ENCODE peak calls at places on chromosome X, in six cellular contexts. L is neuronal stem cell, W is trophoblast cell, M is IMR-90, P is mesenchymal stem cell, O is H1. Y is an unnamed sample.

GRCh38 chrX:23825675-23826074 is 42.7 kb downstream of the SAT1 start:
- DNase-seq in L (no peak), W (no peak), M (no peak), P (no peak), O (no peak), Y (no peak)

GRCh38 chrX:18973527-18974192 is 10.3 kb downstream of the PHKA2 start:
- DNase-seq in L (no peak), W (no peak), M (no peak), P (no peak), O (no peak), Y (no peak)

GRCh38 chrX:69618803-69619202 is 2.9 kb downstream of the EDA start:
- DNase-seq in L (no peak), W (peak; percentile 44), M (peak; percentile 2), P (peak; percentile 3), O (no peak), Y (no peak)

GRCh38 chrX:50161143-50161542 is 39.7 kb downstream of the AKAP4 start:
- DNase-seq in L (no peak), W (no peak), M (peak; percentile 4), P (peak; percentile 58), O (no peak), Y (no peak)

GRCh38 chrX:22088326-22088725 is 56.2 kb downstream of the PHEX start:
- DNase-seq in L (no peak), W (no peak), M (no peak), P (no peak), O (no peak), Y (no peak)

GRCh38 chrX:48579259-48579658 is 5.0 kb downstream of the RBM3 start:
- DNase-seq in L (no peak), W (no peak), M (no peak), P (no peak), O (no peak), Y (no peak)

GRCh38 chrX:12548746-12549145 is 242.5 kb upstream of the PRPS2 start:
- DNase-seq in L (peak; percentile 40), W (peak; percentile 43), M (peak; percentile 17), P (peak; percentile 4), O (no peak), Y (peak; percentile 29)

GRCh38 chrX:69163936-69164741 is 1.1 kb downstream of the PJA1 start:
- DNase-seq in L (no peak), W (peak; percentile 6), M (no peak), P (peak; percentile 19), O (no peak), Y (peak; percentile 46)

GRCh38 chrX:23788946-23789345 is 6.0 kb downstream of the SAT1 start:
- DNase-seq in L (no peak), W (peak; percentile 58), M (no peak), P (no peak), O (no peak), Y (no peak)

GRCh38 chrX:55488559-55489314 is 911 bp downstream of the USP51 start:
- DNase-seq in L (peak; percentile 41), W (peak; percentile 49), M (peak; percentile 8), P (peak; percentile 64), O (no peak), Y (peak; percentile 70)

GRCh38 chrX:51776851-51777250 is 33.6 kb downstream of the GSPT2 start:
- DNase-seq in L (no peak), W (no peak), M (no peak), P (no peak), O (no peak), Y (no peak)

GRCh38 chrX:48924270-48924669 is 5.4 kb upstream of the PIM2 start:
- DNase-seq in L (no peak), W (no peak), M (no peak), P (no peak), O (no peak), Y (no peak)

GRCh38 chrX:42422961-42423360 is 355.0 kb downstream of the PPP1R2C start:
- DNase-seq in L (no peak), W (peak; percentile 11), M (no peak), P (no peak), O (no peak), Y (no peak)
- H4K91ac ChIP-seq in L (no peak overlapping the region), W (no peak overlapping the region), M (no peak overlapping the region), P (no peak overlapping the region), O (no peak overlapping the region), Y (no peak overlapping the region)

DNA sequence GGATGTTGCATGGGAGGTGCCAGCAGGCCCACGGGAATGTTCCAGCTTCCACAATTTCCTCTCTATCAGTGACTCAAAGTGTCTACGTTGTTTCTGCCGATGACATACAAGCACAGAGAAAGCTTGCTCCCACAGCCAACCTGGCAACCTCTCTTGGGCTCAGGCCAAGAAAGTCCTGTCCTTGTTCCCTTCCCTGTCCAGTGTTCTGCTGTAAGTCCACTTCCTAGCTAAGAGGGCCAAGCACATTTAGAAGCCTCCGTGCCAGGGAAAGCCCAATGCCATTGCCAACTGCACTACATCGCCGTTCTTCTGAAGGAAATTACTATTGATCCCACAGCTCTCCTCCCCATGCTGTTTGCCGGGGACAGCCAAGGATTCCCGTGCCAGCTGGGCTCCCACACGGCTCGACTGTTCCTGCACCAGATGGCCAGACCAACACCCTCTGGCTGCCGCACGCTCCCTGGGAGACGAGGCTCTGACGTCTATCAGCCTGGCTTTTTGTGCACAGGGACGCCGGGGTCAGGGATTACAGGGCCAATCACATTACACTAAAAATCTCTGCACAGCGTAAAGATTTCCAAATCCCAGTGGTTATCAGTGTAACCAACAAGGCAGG is 284.0 kb downstream of the BCOR start:
- DNase-seq in L (no peak), W (no peak), M (peak; percentile 69), P (peak; percentile 50), O (no peak), Y (no peak)
- H4K91ac ChIP-seq in L (no peak overlapping the region), W (no peak overlapping the region), M (no peak overlapping the region), P (no peak overlapping the region), O (peak overlapping the region; percentile 73), Y (no peak overlapping the region)

GRCh38 chrX:106300656-106301055 is 132.6 kb downstream of the PWWP3B start:
- DNase-seq in L (no peak), W (peak; percentile 88), M (no peak), P (no peak), O (no peak), Y (no peak)

GRCh38 chrX:106302304-106302703 is 134.2 kb downstream of the PWWP3B start:
- DNase-seq in L (no peak), W (peak; percentile 90), M (no peak), P (peak; percentile 31), O (no peak), Y (no peak)

GRCh38 chrX:106306391-106306947 is 138.4 kb downstream of the PWWP3B start:
- DNase-seq in L (no peak), W (peak; percentile 64), M (no peak), P (no peak), O (no peak), Y (no peak)
- H4K91ac ChIP-seq in L (no peak overlapping the region), W (no peak overlapping the region), M (no peak overlapping the region), P (no peak overlapping the region), O (no peak overlapping the region), Y (no peak overlapping the region)

DNA sequence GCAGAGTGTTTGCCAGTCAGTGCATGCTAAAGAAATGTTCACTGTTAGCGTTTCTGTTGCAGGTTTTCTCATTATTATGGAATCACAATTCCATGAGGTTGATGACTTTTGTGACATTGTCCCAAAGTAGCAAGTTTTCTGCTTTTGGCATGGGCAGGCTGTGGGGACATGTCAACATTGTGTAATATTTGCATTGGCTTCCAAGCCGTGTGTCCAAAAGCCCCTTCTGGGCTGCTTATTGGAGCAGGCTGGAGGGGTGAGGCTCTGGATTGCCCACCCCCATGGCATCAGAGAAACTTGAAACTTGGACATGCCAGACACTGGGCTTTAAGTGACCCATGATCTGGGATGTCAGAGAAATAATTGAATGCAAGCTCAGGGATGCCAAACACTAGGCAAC is 90.7 kb downstream of the RTL9 start:
- DNase-seq in L (no peak), W (no peak), M (no peak), P (no peak), O (no peak), Y (no peak)
- H4K91ac ChIP-seq in L (no peak overlapping the region), W (no peak overlapping the region), M (no peak overlapping the region), P (no peak overlapping the region), O (no peak overlapping the region), Y (no peak overlapping the region)

DNA sequence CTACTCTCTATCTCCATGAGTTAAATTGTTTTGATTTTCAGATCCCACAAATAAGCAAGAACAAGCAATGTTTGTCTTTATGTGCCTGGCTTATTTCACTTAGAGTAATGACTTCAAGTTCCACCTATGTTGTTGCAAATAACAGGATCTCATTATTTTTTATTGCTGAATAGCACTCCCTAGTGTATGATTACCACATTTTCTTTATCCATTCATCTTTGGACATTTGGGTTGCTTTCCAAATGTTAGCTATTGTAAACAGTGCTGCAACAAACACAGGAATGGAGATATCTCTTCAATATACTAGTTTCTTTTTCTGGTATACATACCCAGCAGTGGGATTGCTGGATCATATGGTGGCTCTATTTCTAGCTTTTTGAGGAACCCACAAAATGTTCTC is 136.0 kb downstream of the SLITRK2 start:
- DNase-seq in L (no peak), W (no peak), M (no peak), P (no peak), O (no peak), Y (no peak)
- H4K91ac ChIP-seq in L (no peak overlapping the region), W (no peak overlapping the region), M (no peak overlapping the region), P (no peak overlapping the region), O (no peak overlapping the region), Y (no peak overlapping the region)

GRCh38 chrX:8921615-8922014 is 112.3 kb downstream of the FAM9B start:
- DNase-seq in L (no peak), W (no peak), M (no peak), P (no peak), O (no peak), Y (no peak)

GRCh38 chrX:8914636-8915035 is 113.5 kb upstream of the FAM9A start:
- DNase-seq in L (no peak), W (peak; percentile 55), M (no peak), P (no peak), O (no peak), Y (no peak)

GRCh38 chrX:8919801-8920200 is 114.1 kb downstream of the FAM9B start:
- DNase-seq in L (no peak), W (no peak), M (no peak), P (no peak), O (no peak), Y (no peak)

GRCh38 chrX:8913665-8914409 is 112.7 kb upstream of the FAM9A start:
- DNase-seq in L (no peak), W (peak; percentile 65), M (peak; percentile 47), P (peak; percentile 47), O (no peak), Y (no peak)

DNA sequence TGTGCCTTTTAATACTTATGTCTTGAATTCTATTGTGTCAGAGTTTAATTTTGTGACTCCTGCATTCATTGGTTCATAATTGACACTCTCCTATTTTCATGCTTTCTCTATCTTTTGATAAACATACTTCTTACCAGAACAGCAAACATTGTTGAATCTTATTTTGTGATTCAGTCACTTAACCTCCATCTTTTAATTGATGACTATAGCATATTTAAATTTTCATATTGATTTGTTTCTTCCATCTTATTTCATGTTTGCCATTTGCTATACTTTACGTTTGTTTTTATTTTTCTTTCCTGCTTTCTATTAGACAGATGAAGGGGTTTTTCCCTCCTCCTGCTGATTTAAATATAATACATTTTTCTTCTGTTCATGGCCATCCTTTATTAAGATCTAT is 115.5 kb upstream of the FAM9A start:
- DNase-seq in L (no peak), W (no peak), M (no peak), P (no peak), O (no peak), Y (no peak)
- H4K91ac ChIP-seq in L (no peak overlapping the region), W (no peak overlapping the region), M (no peak overlapping the region), P (no peak overlapping the region), O (no peak overlapping the region), Y (no peak overlapping the region)

DNA sequence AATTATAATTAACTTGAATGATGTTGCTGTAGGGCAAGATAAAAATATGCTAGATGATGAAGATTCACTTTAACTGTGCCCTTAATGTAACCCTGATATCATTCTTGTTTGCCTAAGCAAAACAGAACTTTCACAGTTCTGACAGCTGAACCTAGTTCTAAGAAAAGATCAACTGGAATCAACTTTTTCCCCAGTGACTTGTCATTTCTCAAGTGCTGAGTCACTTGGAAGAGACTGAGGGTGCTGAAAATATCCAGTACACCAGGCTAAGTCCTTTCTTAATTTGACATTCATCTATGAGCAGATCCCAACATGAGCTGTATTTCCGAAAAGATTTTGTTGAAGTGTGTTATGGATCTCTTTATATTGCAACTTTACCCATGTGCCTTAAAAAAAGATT is 140.4 kb downstream of the MID1IP1 start:
- DNase-seq in L (no peak), W (peak; percentile 15), M (peak; percentile 6), P (peak; percentile 6), O (no peak), Y (no peak)
- H4K91ac ChIP-seq in L (no peak overlapping the region), W (no peak overlapping the region), M (no peak overlapping the region), P (no peak overlapping the region), O (no peak overlapping the region), Y (no peak overlapping the region)

Y was measured in H9.